ENCODE peak calls at places on chromosomes 1 and 21, in four cellular contexts. One of them, this sample, is unnamed.

GRCh38 chr21:31394309-31394708 is 50.2 kb upstream of the TIAM1 start:
- DNase-seq in uterus: no peak
- DNase-seq in brain pericyte: no peak
- DNase-seq in Daoy: no peak
- DNase-seq in this sample: no peak

GRCh38 chr1:998905-999796 is 746 bp downstream of the HES4 start:
- DNase-seq in brain pericyte: no peak
- DNase-seq in Daoy: peak
- DNase-seq in uterus: peak
- DNase-seq in this sample: no peak

GRCh38 chr1:176374967-176375569 is 87.9 kb upstream of the PAPPA2 start:
- DNase-seq in Daoy: peak
- DNase-seq in uterus: peak
- DNase-seq in brain pericyte: no peak
- DNase-seq in this sample: peak

GRCh38 chr1:211198111-211198510 is 61.1 kb upstream of the RCOR3 start:
- DNase-seq in Daoy: peak
- DNase-seq in brain pericyte: no peak
- DNase-seq in uterus: no peak
- DNase-seq in this sample: peak

GRCh38 chr1:147591246-147591891 is 50.1 kb downstream of the BCL9 start:
- DNase-seq in Daoy: no peak
- DNase-seq in uterus: no peak
- DNase-seq in brain pericyte: no peak
- DNase-seq in this sample: no peak

GRCh38 chr1:18134324-18135046 is 26.9 kb downstream of the IGSF21 start:
- DNase-seq in Daoy: peak
- DNase-seq in uterus: no peak
- DNase-seq in brain pericyte: no peak
- DNase-seq in this sample: no peak

GRCh38 chr1:243253211-243253926 is 1.7 kb downstream of the CEP170 start:
- DNase-seq in brain pericyte: no peak
- DNase-seq in Daoy: no peak
- DNase-seq in uterus: no peak
- DNase-seq in this sample: peak

GRCh38 chr1:160539896-160540858 is 17.1 kb upstream of the SLAMF6 start:
- DNase-seq in Daoy: peak
- DNase-seq in uterus: no peak
- DNase-seq in brain pericyte: no peak
- DNase-seq in this sample: peak

GRCh38 chr1:181488884-181489283 is 5.6 kb downstream of the CACNA1E start:
- DNase-seq in uterus: no peak
- DNase-seq in Daoy: no peak
- DNase-seq in brain pericyte: no peak
- DNase-seq in this sample: no peak

GRCh38 chr1:94048413-94049164 is 72.4 kb downstream of the ABCA4 start:
- DNase-seq in Daoy: no peak
- DNase-seq in uterus: no peak
- DNase-seq in brain pericyte: no peak
- DNase-seq in this sample: no peak

GRCh38 chr1:109546311-109547109 is 1.9 kb upstream of the GNAI3 start:
- DNase-seq in Daoy: peak
- DNase-seq in uterus: peak
- DNase-seq in brain pericyte: peak
- DNase-seq in this sample: peak

GRCh38 chr21:28230559-28230958 is 762.1 kb downstream of the LTN1 start:
- DNase-seq in brain pericyte: no peak
- DNase-seq in uterus: no peak
- DNase-seq in Daoy: no peak
- DNase-seq in this sample: no peak

GRCh38 chr21:33268736-33269441 is 2.7 kb downstream of the IL10RB start:
- DNase-seq in Daoy: peak
- DNase-seq in uterus: no peak
- DNase-seq in brain pericyte: no peak
- DNase-seq in this sample: no peak

GRCh38 chr1:16905112-16905855 is 9.5 kb downstream of the RNU1-2 start:
- DNase-seq in uterus: no peak
- DNase-seq in brain pericyte: peak
- DNase-seq in Daoy: peak
- DNase-seq in this sample: peak

GRCh38 chr1:211344335-211344664 is 17.7 kb downstream of the TRAF5 start:
- DNase-seq in brain pericyte: no peak
- DNase-seq in Daoy: no peak
- DNase-seq in uterus: no peak
- DNase-seq in this sample: no peak

GRCh38 chr1:74502858-74503257 is 9.6 kb downstream of the LRRC53 start:
- DNase-seq in uterus: no peak
- DNase-seq in Daoy: no peak
- DNase-seq in brain pericyte: no peak
- DNase-seq in this sample: no peak

GRCh38 chr1:23394176-23394575 is 24.5 kb upstream of the ZNF436 start:
- DNase-seq in Daoy: peak
- DNase-seq in brain pericyte: no peak
- DNase-seq in uterus: peak
- DNase-seq in this sample: peak

GRCh38 chr1:210447456-210448057 is 118.9 kb downstream of the HHAT start:
- DNase-seq in brain pericyte: no peak
- DNase-seq in Daoy: no peak
- DNase-seq in uterus: no peak
- DNase-seq in this sample: no peak

GRCh38 chr1:36885537-36886441 is 148.5 kb downstream of the GRIK3 start:
- DNase-seq in uterus: no peak
- DNase-seq in Daoy: no peak
- DNase-seq in brain pericyte: no peak
- DNase-seq in this sample: no peak

GRCh38 chr1:101200513-101200912 is 36.3 kb upstream of the S1PR1 start:
- DNase-seq in Daoy: peak
- DNase-seq in brain pericyte: no peak
- DNase-seq in uterus: no peak
- DNase-seq in this sample: peak

GRCh38 chr21:45471229-45472052 is 66.5 kb downstream of the COL18A1 start:
- DNase-seq in Daoy: peak
- DNase-seq in brain pericyte: peak
- DNase-seq in uterus: peak
- DNase-seq in this sample: peak

GRCh38 chr1:54614558-54614957 is 8.8 kb downstream of the FAM151A start:
- DNase-seq in Daoy: no peak
- DNase-seq in uterus: peak
- DNase-seq in brain pericyte: no peak
- DNase-seq in this sample: no peak

GRCh38 chr1:244050835-244051444 is at the start of gene ZBTB18:
- DNase-seq in Daoy: peak
- DNase-seq in brain pericyte: peak
- DNase-seq in uterus: no peak
- DNase-seq in this sample: peak

GRCh38 chr1:201493757-201494617 is 12.9 kb downstream of the CSRP1 start:
- DNase-seq in brain pericyte: no peak
- DNase-seq in uterus: peak
- DNase-seq in Daoy: no peak
- DNase-seq in this sample: peak

GRCh38 chr1:51666463-51666862 is 49.6 kb downstream of the OSBPL9 start:
- DNase-seq in Daoy: peak
- DNase-seq in uterus: no peak
- DNase-seq in brain pericyte: no peak
- DNase-seq in this sample: peak

GRCh38 chr1:205630241-205630640 is 1.6 kb downstream of the ELK4 start:
- DNase-seq in Daoy: no peak
- DNase-seq in uterus: no peak
- DNase-seq in brain pericyte: no peak
- DNase-seq in this sample: no peak

GRCh38 chr1:95197616-95198252 is 36.3 kb upstream of the RWDD3 start:
- DNase-seq in brain pericyte: no peak
- DNase-seq in Daoy: peak
- DNase-seq in uterus: no peak
- DNase-seq in this sample: peak

GRCh38 chr1:53634571-53634979 is 104.4 kb downstream of the GLIS1 start:
- DNase-seq in Daoy: no peak
- DNase-seq in brain pericyte: no peak
- DNase-seq in uterus: no peak
- DNase-seq in this sample: no peak

GRCh38 chr1:59653968-59654367 is 160.8 kb upstream of the HOOK1 start:
- DNase-seq in Daoy: no peak
- DNase-seq in brain pericyte: no peak
- DNase-seq in uterus: no peak
- DNase-seq in this sample: no peak

GRCh38 chr1:90402893-90403849 is 313.9 kb downstream of the BARHL2 start:
- DNase-seq in uterus: no peak
- DNase-seq in Daoy: peak
- DNase-seq in brain pericyte: no peak
- DNase-seq in this sample: peak

This sample was measured in A172.